ENCODE peak calls at places on chromosomes 4 and X, in ten cellular contexts. Y is cardiac muscle cell, X is aorta, F is A549, B is left lung, K is keratinocyte, L is GM23338, Q is IMR-90, C is suprapubic skin, O is astrocyte. N is an unnamed sample.

GRCh38 chr4:6054162-6054922 is 36.1 kb upstream of the C4orf50 start:
- DNase-seq in X (peak), K (no peak), Q (no peak), F (no peak), Y (no peak), L (no peak), B (no peak), C (no peak), O (no peak), N (no peak)

GRCh38 chr4:95506264-95506663 is 42.5 kb downstream of the UNC5C start:
- DNase-seq in K (peak), F (no peak), L (no peak), B (no peak), Y (no peak), Q (peak), O (peak), C (no peak), X (no peak), N (no peak)

GRCh38 chrX:42934020-42934701 is 156.2 kb upstream of the PPP1R2C start:
- DNase-seq in L (no peak), X (no peak), B (no peak), Q (no peak), F (no peak), Y (no peak), C (no peak), O (no peak), K (no peak), N (no peak)

GRCh38 chrX:114650351-114650750 is 66.5 kb downstream of the HTR2C start:
- DNase-seq in C (no peak), K (no peak), Y (no peak), X (no peak), Q (no peak), B (no peak), L (no peak), F (no peak), O (no peak), N (no peak)

GRCh38 chr4:141307241-141307689 is 86.6 kb downstream of the ZNF330 start:
- DNase-seq in O (peak), X (no peak), F (peak), B (peak), L (peak), Q (peak), Y (peak), K (no peak), C (peak), N (peak)

GRCh38 chrX:149074429-149074828 is 430.7 kb downstream of the IDS start:
- DNase-seq in Q (no peak), B (peak), L (peak), K (no peak), Y (peak), F (no peak), C (no peak), O (no peak), X (no peak), N (peak)

GRCh38 chrX:119194631-119195030 is 41.5 kb upstream of the PGRMC1 start:
- DNase-seq in Q (no peak), X (no peak), K (no peak), B (no peak), L (peak), F (no peak), O (no peak), Y (peak), C (no peak), N (no peak)

GRCh38 chrX:132171478-132171877 is 43.7 kb upstream of the FRMD7 start:
- DNase-seq in X (no peak), F (no peak), L (no peak), O (no peak), Q (peak), B (no peak), Y (no peak), K (no peak), C (no peak), N (no peak)

GRCh38 chrX:107630031-107630689 is 1.9 kb downstream of the PRPS1 start:
- DNase-seq in C (no peak), K (no peak), B (no peak), X (no peak), L (peak), F (no peak), Q (no peak), O (no peak), Y (no peak), N (no peak)

GRCh38 chr4:16969696-16970135 is 71.3 kb upstream of the LDB2 start:
- DNase-seq in F (no peak), Y (no peak), B (no peak), L (no peak), Q (peak), X (no peak), C (no peak), K (no peak), O (peak), N (no peak)

GRCh38 chrX:154991039-154991438 is 31.5 kb downstream of the F8 start:
- DNase-seq in L (no peak), F (no peak), Y (no peak), Q (no peak), K (no peak), C (no peak), X (no peak), B (no peak), O (no peak), N (no peak)

GRCh38 chr4:146095091-146095690 is 80.3 kb upstream of the LSM6 start:
- DNase-seq in X (no peak), C (no peak), B (no peak), Q (peak), K (no peak), Y (peak), F (peak), L (peak), O (peak), N (no peak)

GRCh38 chr4:54663181-54663580 is 5.4 kb downstream of the KIT start:
- DNase-seq in F (no peak), K (no peak), L (no peak), Y (no peak), Q (no peak), O (no peak), X (no peak), C (no peak), B (no peak), N (no peak)

GRCh38 chrX:40096395-40097091 is 1.2 kb downstream of the BCOR start:
- DNase-seq in C (no peak), B (peak), L (no peak), Y (peak), O (no peak), X (peak), F (peak), K (no peak), Q (peak), N (peak)

GRCh38 chrX:153556767-153557166 is 39.3 kb downstream of the ATP2B3 start:
- DNase-seq in X (no peak), C (no peak), Q (no peak), L (no peak), F (no peak), B (no peak), Y (no peak), K (no peak), O (no peak), N (no peak)

GRCh38 chr4:91243132-91243531 is 1060.6 kb upstream of the GRID2 start:
- DNase-seq in X (no peak), B (peak), Q (no peak), O (no peak), K (no peak), L (no peak), Y (no peak), C (no peak), F (no peak), N (no peak)

GRCh38 chr4:128517096-128517738 is 229.6 kb upstream of the PGRMC2 start:
- DNase-seq in Q (peak), C (no peak), L (no peak), X (no peak), K (no peak), F (no peak), B (no peak), O (no peak), Y (no peak), N (no peak)
- H3K27ac ChIP-seq in Q (peak), C (peak), L (no peak), X (peak), K (peak), F (peak), B (peak), O (peak), Y (no peak), N (peak)

DNA sequence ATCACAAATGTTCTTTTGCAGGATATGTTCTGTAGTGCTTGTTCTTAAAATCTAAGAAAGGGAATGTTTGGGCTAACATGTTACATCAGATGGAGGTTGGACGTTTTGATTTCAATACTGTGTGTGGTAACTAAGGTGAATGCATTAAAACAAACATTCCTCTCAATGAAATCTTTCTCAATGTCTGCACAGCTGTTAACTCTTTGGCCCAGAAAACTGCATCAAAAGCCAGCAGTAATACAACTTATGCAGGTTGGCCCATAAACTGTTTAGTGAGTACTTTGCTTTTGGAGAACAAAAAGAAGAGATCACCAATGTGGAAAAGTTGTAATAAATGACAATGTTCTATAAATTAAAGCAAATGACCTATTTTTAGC is 18.1 kb downstream of the ARSJ start:
- DNase-seq in K (no peak), Q (peak), Y (no peak), B (no peak), F (peak), X (no peak), L (no peak), C (no peak), O (peak), N (no peak)
- H3K27ac ChIP-seq in K (peak), Q (peak), Y (no peak), B (peak), F (peak), X (no peak), L (no peak), C (no peak), O (peak), N (no peak)

GRCh38 chrX:19627533-19627932 is 112.2 kb upstream of the MAP3K15 start:
- DNase-seq in K (no peak), O (peak), F (no peak), B (no peak), X (no peak), C (no peak), L (no peak), Y (no peak), Q (peak), N (no peak)
- H3K27ac ChIP-seq in K (no peak), O (peak), F (no peak), B (no peak), X (peak), C (no peak), L (no peak), Y (no peak), Q (no peak), N (no peak)

DNA sequence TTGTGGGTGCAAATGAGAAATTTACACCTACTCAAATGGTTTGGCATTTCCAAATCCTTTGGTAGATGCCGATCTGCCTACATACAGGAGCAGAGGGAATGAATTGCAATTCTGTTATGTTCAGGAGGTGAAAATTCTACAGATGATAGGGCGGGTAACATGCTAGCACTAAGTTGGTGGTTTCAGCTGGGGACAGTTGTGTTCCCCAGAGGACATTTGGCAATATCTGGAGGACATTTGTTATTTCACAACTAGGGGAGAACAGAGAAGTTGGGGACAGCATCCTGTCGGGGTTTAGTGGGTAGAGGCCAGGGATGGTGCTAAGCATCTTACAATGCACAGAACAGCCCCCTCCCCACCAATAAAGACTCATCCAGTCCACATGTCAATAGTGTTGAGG is 96.4 kb upstream of the PUDP start:
- DNase-seq in F (no peak), O (no peak), L (no peak), Y (no peak), K (no peak), B (no peak), C (no peak), X (no peak), Q (no peak), N (no peak)
- H3K27ac ChIP-seq in F (no peak), O (no peak), L (no peak), Y (no peak), K (no peak), B (no peak), C (no peak), X (no peak), Q (no peak), N (no peak)

GRCh38 chr4:3571921-3572320 is 39.7 kb upstream of the LRPAP1 start:
- DNase-seq in Y (no peak), C (no peak), K (no peak), Q (no peak), B (no peak), F (no peak), O (no peak), X (no peak), L (no peak), N (no peak)

GRCh38 chr4:3573131-3573530 is 40.9 kb upstream of the LRPAP1 start:
- DNase-seq in K (no peak), L (no peak), B (no peak), F (no peak), O (no peak), Y (no peak), Q (no peak), C (no peak), X (no peak), N (no peak)

DNA sequence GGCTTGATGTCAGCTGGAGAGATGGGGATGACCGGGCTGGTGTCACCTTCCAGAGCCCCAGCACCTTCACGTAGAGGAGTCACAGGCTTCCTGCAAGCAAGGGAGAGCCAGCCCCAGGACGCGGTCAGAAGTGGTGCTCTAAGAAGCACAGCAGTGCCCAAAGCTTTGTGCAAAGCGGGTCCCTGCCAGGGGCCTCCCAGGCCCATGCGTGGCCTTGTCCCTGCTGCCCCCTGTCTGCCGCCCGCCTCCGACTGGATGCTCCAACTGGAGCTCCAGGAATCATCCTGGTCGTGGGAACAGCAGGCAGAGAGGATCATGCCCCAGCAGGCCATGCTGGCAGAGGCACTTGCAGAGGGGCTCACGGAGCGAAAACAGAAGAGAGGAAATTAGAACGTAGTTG is 40.1 kb upstream of the LRPAP1 start:
- DNase-seq in C (no peak), O (no peak), Y (peak), K (no peak), X (no peak), B (no peak), Q (no peak), L (peak), F (no peak), N (no peak)
- H3K27ac ChIP-seq in C (no peak), O (no peak), Y (no peak), K (no peak), X (no peak), B (no peak), Q (no peak), L (no peak), F (no peak), N (no peak)

DNA sequence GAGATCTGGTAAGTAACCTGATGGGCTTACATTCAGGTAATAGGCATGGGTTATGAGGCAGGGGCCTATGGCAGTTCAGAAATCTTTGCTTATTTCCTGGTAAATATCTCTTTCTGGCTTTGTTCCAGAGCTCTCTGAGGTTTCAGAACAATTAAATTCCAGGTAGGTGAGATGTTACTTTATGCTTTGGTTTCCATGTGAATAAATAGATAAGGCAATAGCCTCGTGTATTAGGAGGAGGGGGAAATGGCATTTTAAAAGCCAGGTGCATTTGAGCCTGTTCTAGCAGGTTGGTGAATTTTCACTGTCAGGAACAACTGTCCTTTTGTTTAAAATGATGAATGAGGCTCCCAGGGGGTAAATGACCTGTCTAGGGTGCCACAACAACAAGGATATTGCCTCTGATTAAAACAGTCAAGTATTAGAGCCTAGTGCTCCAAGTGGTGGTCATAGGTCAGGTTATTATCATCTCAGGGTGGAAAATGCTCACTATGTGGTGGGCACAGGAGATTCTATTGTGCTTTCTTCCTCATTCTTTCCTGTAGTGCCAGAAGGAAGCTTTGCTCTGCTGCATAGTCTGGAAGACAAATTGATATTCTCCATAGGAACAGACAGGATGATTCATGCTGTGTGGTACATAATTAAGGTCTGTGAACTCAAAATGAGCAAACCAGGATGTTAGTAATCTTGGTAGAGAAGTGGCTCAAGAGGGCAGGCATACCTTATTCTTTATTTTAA is 296.2 kb downstream of the INPP4B start:
- DNase-seq in K (peak), X (no peak), F (peak), O (peak), B (no peak), Q (peak), Y (peak), C (no peak), L (no peak), N (no peak)
- H3K27ac ChIP-seq in K (peak), X (no peak), F (peak), O (peak), B (no peak), Q (no peak), Y (peak), C (no peak), L (no peak), N (no peak)